ENCODE peak calls at places on chromosomes 6 and 20, in ten cellular contexts. Y, M, V, K, L, F, A, P, G and E are unnamed samples.

GRCh38 chr6:161152904-161153662 is 120.8 kb downstream of the AGPAT4 start:
- DNase-seq in V (no peak), G (peak), M (peak), F (no peak), P (no peak), L (peak), A (no peak), Y (no peak), K (peak), E (peak)

GRCh38 chr6:168301648-168302398 is 17.8 kb downstream of the DACT2 start:
- DNase-seq in G (no peak), F (no peak), Y (no peak), M (no peak), P (no peak), L (no peak), K (no peak), V (no peak), A (no peak), E (no peak)

GRCh38 chr20:1317545-1318255 is 11.2 kb downstream of the SDCBP2 start:
- DNase-seq in G (no peak), M (no peak), A (no peak), P (no peak), L (no peak), V (no peak), K (no peak), F (no peak), Y (no peak), E (no peak)

GRCh38 chr20:33072813-33073212 is 6.6 kb upstream of the BPIFB4 start:
- DNase-seq in V (no peak), G (no peak), A (no peak), K (no peak), P (no peak), F (no peak), L (no peak), Y (no peak), M (no peak), E (no peak)

GRCh38 chr20:6122111-6122872 is 538 bp downstream of the FERMT1 start:
- DNase-seq in L (no peak), P (no peak), M (no peak), Y (no peak), A (no peak), G (peak), K (no peak), F (peak), V (no peak), E (no peak)

GRCh38 chr6:25387921-25388320 is 108.7 kb downstream of the CARMIL1 start:
- DNase-seq in F (no peak), A (no peak), P (no peak), L (no peak), Y (no peak), V (no peak), K (no peak), M (no peak), G (no peak), E (no peak)

GRCh38 chr6:34172961-34173775 is 27.3 kb upstream of the GRM4 start:
- DNase-seq in K (no peak), F (no peak), Y (peak), L (no peak), P (no peak), A (no peak), G (no peak), M (no peak), V (no peak), E (no peak)

GRCh38 chr20:64083380-64084208 is 604 bp downstream of the LKAAEAR1 start:
- DNase-seq in F (peak), L (peak), G (peak), M (peak), K (peak), P (peak), A (peak), Y (peak), V (peak), E (peak)

GRCh38 chr6:118810420-118811027 is 83.4 kb upstream of the ASF1A start:
- DNase-seq in L (peak), M (peak), F (no peak), V (peak), Y (peak), G (no peak), K (peak), P (no peak), A (peak), E (peak)